ENCODE peak calls at places on chromosomes 12 and 14, in ten cellular contexts. E, P, B, U, G, A, F, C, O and Z are unnamed samples.

GRCh38 chr12:48924617-48925217 is 575 bp downstream of the FKBP11 start:
- DNase-seq in E (peak), P (peak), B (peak), U (peak), G (peak), A (peak), F (peak), C (peak), O (no peak), Z (peak)

GRCh38 chr12:4383304-4383865 is 3.9 kb upstream of the FGF23 start:
- DNase-seq in E (no peak), P (no peak), B (no peak), U (no peak), G (peak), A (no peak), F (no peak), C (peak), O (no peak), Z (no peak)

GRCh38 chr12:121026274-121027045 is 10.2 kb upstream of the C12orf43 start:
- DNase-seq in E (no peak), P (no peak), B (no peak), U (no peak), G (no peak), A (no peak), F (no peak), C (no peak), O (no peak), Z (no peak)

GRCh38 chr12:5345534-5345933 is 86.4 kb upstream of the NTF3 start:
- DNase-seq in E (no peak), P (no peak), B (no peak), U (no peak), G (no peak), A (no peak), F (no peak), C (no peak), O (no peak), Z (no peak)

GRCh38 chr14:37973031-37973908 is 234.4 kb upstream of the SSTR1 start:
- DNase-seq in E (no peak), P (no peak), B (no peak), U (no peak), G (no peak), A (no peak), F (no peak), C (peak), O (no peak), Z (no peak)

GRCh38 chr12:66751432-66752113 is 72.7 kb upstream of the GRIP1 start:
- DNase-seq in E (no peak), P (no peak), B (no peak), U (no peak), G (no peak), A (no peak), F (no peak), C (no peak), O (no peak), Z (no peak)

GRCh38 chr12:117087808-117088207 is 11.4 kb downstream of the TESC start:
- DNase-seq in E (no peak), P (no peak), B (no peak), U (no peak), G (no peak), A (no peak), F (no peak), C (no peak), O (no peak), Z (no peak)

GRCh38 chr12:51269174-51270066 is 795 bp downstream of the SMAGP start:
- DNase-seq in E (peak), P (peak), B (peak), U (peak), G (peak), A (peak), F (peak), C (peak), O (peak), Z (peak)

GRCh38 chr12:1855241-1855640 is 34.9 kb downstream of the LRTM2 start:
- DNase-seq in E (no peak), P (no peak), B (peak), U (no peak), G (no peak), A (no peak), F (no peak), C (no peak), O (peak), Z (no peak)

GRCh38 chr14:105533391-105533790 is 7.0 kb downstream of the TMEM121 start:
- DNase-seq in E (no peak), P (no peak), B (no peak), U (no peak), G (no peak), A (no peak), F (no peak), C (no peak), O (no peak), Z (no peak)

GRCh38 chr12:110937104-110937641 is 16.8 kb upstream of the MYL2 start:
- DNase-seq in E (peak), P (no peak), B (peak), U (peak), G (peak), A (peak), F (peak), C (peak), O (peak), Z (peak)

GRCh38 chr12:49652921-49653520 is 29.7 kb downstream of the PRPF40B start:
- DNase-seq in E (no peak), P (no peak), B (no peak), U (no peak), G (no peak), A (no peak), F (no peak), C (no peak), O (no peak), Z (no peak)

GRCh38 chr12:119115296-119115905 is 63.3 kb upstream of the HSPB8 start:
- DNase-seq in E (peak), P (no peak), B (no peak), U (no peak), G (peak), A (no peak), F (peak), C (peak), O (no peak), Z (no peak)

GRCh38 chr12:104966677-104967076 is 8.6 kb upstream of the SLC41A2 start:
- DNase-seq in E (peak), P (no peak), B (no peak), U (no peak), G (no peak), A (no peak), F (no peak), C (no peak), O (no peak), Z (no peak)